ENCODE peak calls at places on chromosomes 5 and 9, in five cellular contexts. A is CD4-positive, alpha-beta memory T cell; I is testis; R is adrenal gland; B is CD4-positive, CD25-positive, alpha-beta regulatory T cell. K is an unnamed sample. For H3K4me1, the result is how much of the 10 kb centered on the place peaks cover.

GRCh38 chr5:72246239-72246580 is 73.8 kb downstream of the MRPS27 start:
- DNase-seq in A (no peak), I (no peak), R (no peak), B (no peak), K (no peak)

GRCh38 chr9:93287189-93287552 is 103.2 kb downstream of the WNK2 start:
- DNase-seq in A (no peak), I (no peak), R (no peak), B (no peak), K (no peak)

GRCh38 chr5:83645936-83646335 is 74.7 kb downstream of the HAPLN1 start:
- DNase-seq in A (no peak), I (no peak), R (no peak), B (no peak), K (no peak)

GRCh38 chr5:67165524-67166459 is 30.8 kb downstream of the CD180 start:
- DNase-seq in A (peak), I (peak), R (peak), B (peak), K (peak)

GRCh38 chr9:33748633-33749304 is 46.6 kb upstream of the PRSS3 start:
- DNase-seq in A (peak), I (no peak), R (no peak), B (no peak), K (no peak)

GRCh38 chr9:125296843-125297372 is 35.3 kb downstream of the GAPVD1 start:
- DNase-seq in A (no peak), I (no peak), R (no peak), B (no peak), K (no peak)

GRCh38 chr9:35700942-35701341 is 11.2 kb upstream of the TPM2 start:
- DNase-seq in A (no peak), I (no peak), R (no peak), B (no peak), K (no peak)

GRCh38 chr5:175479125-175479881 is 943 bp downstream of the SFXN1 start:
- DNase-seq in A (no peak), I (no peak), R (peak), B (no peak), K (no peak)

GRCh38 chr9:21510806-21511205 is 28.7 kb upstream of the IFNE start:
- DNase-seq in A (no peak), I (no peak), R (no peak), B (no peak), K (no peak)

GRCh38 chr5:111070272-111071134 is 1.0 kb upstream of the TSLP start:
- DNase-seq in A (peak), I (peak), R (no peak), B (no peak), K (peak)

GRCh38 chr5:132776077-132776931 is 735 bp downstream of the SEPTIN8 start:
- DNase-seq in A (no peak), I (no peak), R (no peak), B (no peak), K (peak)

GRCh38 chr5:102018690-102019089 is 277.4 kb downstream of the SLCO4C1 start:
- DNase-seq in A (no peak), I (no peak), R (no peak), B (no peak), K (no peak)

GRCh38 chr5:175654807-175655206 is 3.1 kb upstream of the HRH2 start:
- DNase-seq in A (no peak), I (no peak), R (no peak), B (no peak), K (no peak)

GRCh38 chr5:169249001-169249400 is 51.9 kb downstream of the SLIT3 start:
- DNase-seq in A (no peak), I (no peak), R (no peak), B (no peak), K (no peak)

GRCh38 chr9:136353088-136353487 is 10.5 kb downstream of the DNLZ start:
- DNase-seq in A (no peak), I (no peak), R (no peak), B (no peak), K (no peak)

GRCh38 chr5:95178046-95178651 is 106.7 kb downstream of the MCTP1 start:
- DNase-seq in A (no peak), I (no peak), R (no peak), B (no peak), K (no peak)

GRCh38 chr5:151020304-151021031 is at the start of gene GPX3:
- DNase-seq in A (peak), I (peak), R (peak), B (no peak), K (peak)

GRCh38 chr5:167970002-167970401 is 321.4 kb upstream of the WWC1 start:
- DNase-seq in A (no peak), I (no peak), R (no peak), B (no peak), K (no peak)

GRCh38 chr9:128253140-128253990 is 22.4 kb downstream of the GOLGA2 start:
- DNase-seq in A (no peak), I (no peak), R (peak), B (no peak), K (no peak)

GRCh38 chr9:125747765-125748510 is 765 bp downstream of the PBX3 start:
- DNase-seq in A (peak), I (peak), R (peak), B (peak), K (peak)

GRCh38 chr5:143349127-143349526 is 54.4 kb downstream of the NR3C1 start:
- DNase-seq in A (no peak), I (no peak), R (no peak), B (no peak), K (no peak)

GRCh38 chr9:37259906-37260305 is 139.5 kb downstream of the ZCCHC7 start:
- DNase-seq in A (no peak), I (no peak), R (no peak), B (no peak), K (no peak)

GRCh38 chr5:180830253-180831138 is 27.9 kb upstream of the MGAT1 start:
- DNase-seq in A (peak), I (peak), R (peak), B (peak), K (peak)

DNA sequence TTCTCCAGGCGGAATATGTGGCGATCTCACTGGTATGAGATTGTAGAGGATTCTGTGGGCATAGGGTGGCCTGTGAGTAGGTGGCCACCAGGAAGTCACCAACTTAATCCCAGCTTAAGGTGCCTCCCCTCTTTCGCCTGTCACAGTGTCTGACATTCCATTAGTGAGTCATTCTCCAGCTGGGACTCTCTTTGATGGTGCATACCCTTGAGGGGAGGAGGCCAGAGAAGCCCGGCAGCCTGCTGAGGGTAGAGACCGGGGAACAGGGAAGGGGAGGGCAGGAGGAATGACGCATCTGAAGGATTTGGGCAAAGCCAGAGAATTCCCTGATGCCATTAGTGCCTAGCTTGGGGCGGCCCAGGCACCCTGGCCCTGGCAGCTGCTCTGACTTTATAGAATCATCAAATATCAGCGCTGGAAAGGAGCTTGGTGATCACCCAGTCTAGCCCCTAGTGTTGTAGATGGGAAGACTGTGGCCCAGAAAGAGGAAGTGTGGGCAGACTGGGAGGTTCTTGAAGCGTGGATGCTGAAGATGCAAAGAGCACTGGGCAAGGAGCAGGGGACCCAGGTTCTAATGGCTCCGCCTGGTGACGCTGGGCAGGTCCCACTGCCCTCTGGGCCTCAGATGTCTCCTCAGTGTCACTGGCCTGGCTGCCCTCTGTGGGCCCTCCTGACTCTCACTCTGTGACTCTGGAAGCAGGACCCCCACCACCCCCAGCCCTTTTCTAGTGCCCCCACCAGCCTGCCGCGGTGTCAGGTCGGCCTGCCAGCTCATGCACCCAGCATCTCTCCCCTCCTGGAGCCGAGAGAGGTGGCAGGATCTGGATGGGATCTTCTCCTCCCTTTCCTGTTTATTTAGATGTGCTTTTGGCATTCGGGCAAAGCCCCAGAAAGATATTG is 41.4 kb downstream of the DAB2IP start:
- DNase-seq in A (no peak), I (no peak), R (peak), B (no peak), K (no peak)
- H3K27ac ChIP-seq in A (no peak), I (no peak), R (peak), B (no peak), K (peak)

GRCh38 chr5:43359738-43360137 is 46.5 kb upstream of the HMGCS1 start:
- DNase-seq in A (no peak), I (no peak), R (no peak), B (no peak), K (no peak)
- H3K4me1 ChIP-seq in A (under half), I (under half), R (under half), B (under half), K (under half)

GRCh38 chr9:123356851-123357747 is 1.1 kb downstream of the CRB2 start:
- DNase-seq in A (no peak), I (no peak), R (no peak), B (no peak), K (no peak)
- H3K27ac ChIP-seq in A (no peak), I (no peak), R (no peak), B (no peak), K (no peak)

GRCh38 chr9:89753472-89754055 is 148.8 kb downstream of the GADD45G start:
- DNase-seq in A (no peak), I (no peak), R (no peak), B (no peak), K (no peak)
- H3K4me1 ChIP-seq in A (under half), I (under half), R (under half), B (under half), K (under half)

DNA sequence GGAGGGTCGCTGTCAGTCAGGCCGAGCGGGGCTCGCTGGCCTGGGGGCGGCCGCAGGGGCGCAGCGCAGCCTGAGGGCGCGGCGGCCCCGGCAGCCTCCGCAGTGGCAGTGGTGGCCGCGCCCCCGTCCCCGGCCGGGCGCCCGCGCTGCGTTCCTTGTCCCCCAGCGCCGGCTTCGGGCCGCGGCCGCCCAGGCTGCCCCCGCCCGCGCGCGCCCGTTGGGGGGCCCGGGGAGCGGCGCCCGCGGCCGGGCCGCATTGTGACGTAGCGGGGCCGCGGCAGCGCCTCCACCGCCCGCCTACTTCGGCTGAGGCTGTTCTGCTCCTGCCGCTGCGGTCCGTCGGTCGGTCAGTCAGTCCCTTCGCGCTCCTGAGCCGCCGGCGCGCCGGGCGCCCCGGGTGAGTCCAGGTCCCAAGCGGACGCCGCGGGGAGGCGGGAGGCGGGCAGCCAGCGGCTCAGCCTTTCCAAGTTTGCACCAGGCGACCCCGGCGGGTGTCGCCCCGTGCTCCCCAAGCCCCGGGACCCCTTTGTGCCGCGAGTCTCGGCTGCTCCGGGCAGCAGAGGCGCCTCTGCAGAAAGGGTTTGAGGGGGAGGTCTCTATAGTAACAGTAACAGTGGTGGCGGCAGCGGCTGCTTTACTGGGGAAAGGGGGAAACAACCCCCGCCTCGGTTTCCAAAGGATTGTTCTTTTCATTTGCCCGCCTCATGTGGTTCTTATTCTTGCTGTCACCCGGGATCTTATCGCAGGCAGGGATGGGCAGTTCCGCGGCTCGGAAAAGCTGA is at the start of gene SNCAIP:
- DNase-seq in A (no peak), I (peak), R (peak), B (no peak), K (peak)
- H3K27ac ChIP-seq in A (no peak), I (peak), R (no peak), B (no peak), K (peak)

K was measured in right cardiac atrium.